ENCODE peak calls at places on chromosome 12, in nine cellular contexts. M is mesendoderm; Y is ovary; Z is CD8-positive, alpha-beta memory T cell; L is cardiac muscle cell; T is SJCRH30; U is A549; H is spleen; W is AG04450. A is an unnamed sample.

GRCh38 chr12:2094597-2094996 is 41.8 kb downstream of the CACNA1C start:
- DNase-seq in H (no peak), W (no peak), M (no peak), T (no peak), U (no peak), L (peak; percentile 40), Z (no peak), Y (no peak), A (no peak)

GRCh38 chr12:1289371-1290155 is 298.5 kb downstream of the ERC1 start:
- DNase-seq in H (no peak), Z (no peak), T (no peak), L (no peak), M (no peak), W (no peak), U (no peak), Y (no peak), A (no peak)

GRCh38 chr12:50220357-50221061 is 53.3 kb upstream of the CERS5 start:
- DNase-seq in W (no peak), L (peak; percentile 81), Y (no peak), Z (no peak), H (no peak), U (peak; percentile 42), M (peak; percentile 47), T (peak; percentile 39), A (peak; percentile 24)

GRCh38 chr12:6218526-6218925 is 18.3 kb downstream of the CD9 start:
- DNase-seq in Y (no peak), Z (no peak), T (no peak), H (no peak), U (no peak), W (no peak), M (no peak), L (no peak), A (no peak)

GRCh38 chr12:116718578-116719454 is 19.1 kb downstream of the SPRING1 start:
- DNase-seq in Z (no peak), H (no peak), T (no peak), W (no peak), M (no peak), L (peak; percentile 42), U (no peak), Y (no peak), A (no peak)

GRCh38 chr12:50110762-50111416 is 1.1 kb upstream of the COX14 start:
- DNase-seq in H (peak; percentile 89), M (peak; percentile 84), W (no peak), Y (peak; percentile 37), U (peak; percentile 52), Z (no peak), L (no peak), T (peak; percentile 84), A (peak; percentile 60)

GRCh38 chr12:41663487-41664258 is 475.6 kb downstream of the PDZRN4 start:
- DNase-seq in M (peak; percentile 79), L (peak; percentile 6), W (no peak), U (peak; percentile 39), T (no peak), Y (no peak), H (no peak), Z (no peak), A (peak; percentile 39)

GRCh38 chr12:108729612-108730336 is 1.5 kb downstream of the CORO1C start:
- DNase-seq in M (no peak), L (peak; percentile 67), H (no peak), Y (no peak), Z (no peak), W (no peak), T (peak; percentile 45), U (no peak), A (no peak)

GRCh38 chr12:9118161-9118560 is 2.4 kb upstream of the A2M start:
- DNase-seq in Y (no peak), M (no peak), Z (no peak), W (no peak), T (no peak), U (no peak), L (no peak), H (no peak), A (no peak)

GRCh38 chr12:123344086-123344485 is 20.6 kb downstream of the SBNO1 start:
- DNase-seq in M (no peak), L (no peak), W (no peak), H (no peak), Z (no peak), Y (peak; percentile 71), U (no peak), T (no peak), A (no peak)

GRCh38 chr12:71476513-71476912 is 36.9 kb downstream of the LGR5 start:
- DNase-seq in W (peak; percentile 68), T (no peak), H (no peak), U (no peak), M (no peak), L (peak; percentile 75), Z (no peak), Y (no peak), A (no peak)

GRCh38 chr12:56158926-56159461 is 835 bp downstream of the MYL6 start:
- DNase-seq in Z (no peak), W (peak; percentile 45), M (peak; percentile 89), U (peak; percentile 72), Y (peak; percentile 72), L (peak; percentile 87), H (peak; percentile 86), T (peak; percentile 47), A (peak; percentile 77)

GRCh38 chr12:124665516-124665915 is 98.1 kb upstream of the NCOR2 start:
- DNase-seq in T (no peak), Y (no peak), L (peak; percentile 75), H (no peak), M (peak; percentile 76), W (no peak), U (no peak), Z (no peak), A (no peak)

GRCh38 chr12:39935275-39935674 is 170.6 kb downstream of the SLC2A13 start:
- DNase-seq in H (no peak), L (peak; percentile 67), T (no peak), U (no peak), M (no peak), Y (no peak), Z (no peak), W (no peak), A (no peak)

GRCh38 chr12:47305464-47305863 is 225.7 kb upstream of the AMIGO2 start:
- DNase-seq in L (no peak), M (no peak), Z (no peak), U (no peak), T (no peak), Y (no peak), W (no peak), H (no peak), A (no peak)

GRCh38 chr12:47304161-47304560 is 224.4 kb upstream of the AMIGO2 start:
- DNase-seq in H (no peak), T (no peak), W (no peak), Y (no peak), U (no peak), L (no peak), M (no peak), Z (no peak), A (no peak)

GRCh38 chr12:47303207-47303606 is 223.4 kb upstream of the AMIGO2 start:
- DNase-seq in Y (no peak), H (no peak), Z (no peak), T (no peak), M (no peak), L (no peak), W (peak; percentile 38), U (no peak), A (no peak)

GRCh38 chr12:47299586-47299985 is 219.8 kb upstream of the AMIGO2 start:
- DNase-seq in H (no peak), M (no peak), Z (no peak), Y (no peak), L (no peak), U (no peak), T (no peak), W (no peak), A (no peak)

DNA sequence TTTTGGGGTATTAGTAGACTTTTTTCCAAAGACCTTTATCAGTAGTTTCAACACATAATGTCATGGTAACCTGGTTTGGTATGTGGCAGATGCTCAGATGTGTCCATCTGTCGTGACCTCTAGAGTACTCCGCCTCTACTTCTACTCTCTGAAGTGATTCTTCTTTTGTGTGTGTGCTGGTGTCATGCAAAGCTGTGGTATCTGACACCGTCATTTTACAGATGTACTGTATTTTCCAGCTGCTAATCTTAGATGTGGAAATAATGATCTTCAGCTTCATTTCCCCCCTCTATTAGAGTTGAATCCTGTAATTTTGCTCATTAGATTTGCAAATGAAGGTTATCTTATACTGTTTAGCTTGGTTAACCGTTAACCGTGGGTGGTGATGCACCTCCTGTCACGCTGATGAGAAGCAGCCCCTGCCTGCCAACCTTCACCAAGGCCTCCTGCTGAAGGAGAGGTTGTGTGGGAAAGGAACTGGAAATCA is 222.4 kb upstream of the AMIGO2 start:
- DNase-seq in Y (no peak), T (no peak), M (peak; percentile 76), L (no peak), Z (no peak), U (peak; percentile 54), W (no peak), H (no peak), A (no peak)
- H3K27ac ChIP-seq in Y (no peak overlapping the region), T (no peak overlapping the region), M (no peak overlapping the region), L (no peak overlapping the region), Z (no peak overlapping the region), U (peak overlapping the region; percentile 86), W (no peak overlapping the region), H (no peak overlapping the region), A (no peak overlapping the region)

GRCh38 chr12:132444957-132445883 is 44.7 kb upstream of the FBRSL1 start:
- DNase-seq in Y (no peak), Z (peak; percentile 58), L (no peak), U (no peak), M (no peak), T (no peak), W (no peak), H (peak; percentile 96), A (peak; percentile 69)
- H3K4me3 ChIP-seq in Y (peak overlapping the region; percentile 22), Z (peak overlapping the region; percentile 63), L (no peak overlapping the region), U (peak overlapping the region; percentile 74), M (no peak overlapping the region), T (no peak overlapping the region), W (peak overlapping the region; percentile 41), H (peak overlapping the region; percentile 34), A (peak overlapping the region; percentile 56)

GRCh38 chr12:128578045-128578444 is 245.7 kb downstream of the SLC15A4 start:
- DNase-seq in L (no peak), Y (no peak), W (no peak), M (no peak), H (no peak), T (no peak), Z (no peak), U (no peak), A (no peak)
- H3K27ac ChIP-seq in L (no peak overlapping the region), Y (no peak overlapping the region), W (no peak overlapping the region), M (no peak overlapping the region), H (no peak overlapping the region), T (no peak overlapping the region), Z (no peak overlapping the region), U (no peak overlapping the region), A (no peak overlapping the region)

GRCh38 chr12:120540445-120540844 is 6.3 kb downstream of the RNF10 start:
- DNase-seq in H (no peak), Y (no peak), T (no peak), W (no peak), Z (no peak), M (no peak), L (peak; percentile 90), U (no peak), A (no peak)
- H3K4me3 ChIP-seq in H (no peak overlapping the region), Y (no peak overlapping the region), T (no peak overlapping the region), W (no peak overlapping the region), Z (no peak overlapping the region), M (no peak overlapping the region), L (no peak overlapping the region), U (no peak overlapping the region), A (no peak overlapping the region)

GRCh38 chr12:120822832-120823503 is 81.2 kb downstream of the SPPL3 start:
- DNase-seq in L (no peak), Z (no peak), T (no peak), U (no peak), M (peak; percentile 71), W (no peak), Y (no peak), H (no peak), A (peak; percentile 43)
- H3K27ac ChIP-seq in L (peak overlapping the region; percentile 92), Z (no peak overlapping the region), T (no peak overlapping the region), U (no peak overlapping the region), M (no peak overlapping the region), W (no peak overlapping the region), Y (no peak overlapping the region), H (no peak overlapping the region), A (peak overlapping the region; percentile 7)

A was measured in neural progenitor cell.